ENCODE peak calls at places on chromosomes 2 and 18, in nine cellular contexts. Z, R, L, S, D, J, P, M and X are unnamed samples. For H3K4me1, the result is how much of the 10 kb centered on the place peaks cover.

GRCh38 chr2:225275443-225275842 is 124.1 kb upstream of the NYAP2 start:
- DNase-seq in Z (no peak), D (no peak), J (no peak), M (no peak), R (no peak), S (no peak), L (no peak), P (no peak), X (no peak)

GRCh38 chr2:119066272-119066804 is 92.2 kb downstream of the C1QL2 start:
- DNase-seq in D (no peak), P (no peak), Z (no peak), S (no peak), R (no peak), J (no peak), M (no peak), L (no peak), X (no peak)

GRCh38 chr18:51279367-51279984 is 82.0 kb upstream of the MEX3C start:
- DNase-seq in S (no peak), L (no peak), M (no peak), R (no peak), P (no peak), Z (no peak), D (no peak), J (no peak), X (no peak)

GRCh38 chr18:45958730-45959129 is 8.4 kb downstream of the EPG5 start:
- DNase-seq in M (no peak), D (no peak), P (no peak), R (no peak), S (no peak), L (no peak), J (no peak), Z (no peak), X (no peak)

GRCh38 chr2:154484338-154485099 is 214.0 kb upstream of the KCNJ3 start:
- DNase-seq in Z (no peak), L (no peak), J (no peak), M (no peak), P (no peak), R (no peak), S (no peak), D (no peak), X (no peak)

GRCh38 chr2:180776924-180777323 is 203.5 kb upstream of the UBE2E3 start:
- DNase-seq in J (no peak), M (no peak), L (no peak), S (no peak), R (no peak), D (no peak), Z (no peak), P (no peak), X (no peak)

GRCh38 chr18:48670751-48671560 is 132.1 kb downstream of the CTIF start:
- DNase-seq in L (no peak), S (no peak), R (no peak), P (peak), J (no peak), M (no peak), D (no peak), Z (no peak), X (no peak)

GRCh38 chr2:240428245-240428644 is 7.2 kb upstream of the GPC1 start:
- DNase-seq in R (no peak), S (no peak), P (no peak), L (peak), J (no peak), M (no peak), Z (no peak), D (no peak), X (no peak)

GRCh38 chr18:22086973-22087372 is 82.4 kb upstream of the GATA6 start:
- DNase-seq in M (no peak), R (no peak), D (no peak), J (no peak), P (no peak), S (no peak), Z (no peak), L (no peak), X (no peak)

GRCh38 chr18:58671122-58671940 is at the start of gene MALT1:
- DNase-seq in S (peak), M (peak), D (peak), J (peak), R (peak), P (peak), Z (peak), L (peak), X (peak)

GRCh38 chr2:44638649-44639048 is 276.9 kb downstream of the CAMKMT start:
- DNase-seq in M (no peak), P (no peak), S (no peak), R (peak), L (no peak), J (no peak), D (no peak), Z (no peak), X (peak)

GRCh38 chr2:71566271-71566858 is 113.0 kb downstream of the DYSF start:
- DNase-seq in J (no peak), R (no peak), S (no peak), D (no peak), L (peak), Z (no peak), P (no peak), M (no peak), X (no peak)

GRCh38 chr2:32064021-32064678 is 794 bp downstream of the SPAST start:
- DNase-seq in D (peak), J (no peak), P (no peak), S (peak), L (no peak), Z (no peak), R (no peak), M (no peak), X (no peak)

GRCh38 chr2:120224256-120224655 is 1.1 kb upstream of the TMEM185B start:
- DNase-seq in Z (no peak), D (no peak), J (no peak), M (no peak), L (peak), S (no peak), P (peak), R (no peak), X (no peak)

GRCh38 chr2:217858519-217859466 is 144.0 kb downstream of the TNS1 start:
- DNase-seq in Z (peak), S (peak), R (peak), M (peak), P (peak), J (peak), D (no peak), L (peak), X (peak)

GRCh38 chr2:216533504-216534068 is 34.9 kb downstream of the RPL37A start:
- DNase-seq in Z (peak), P (no peak), J (no peak), S (no peak), R (no peak), M (no peak), D (no peak), L (no peak), X (no peak)

GRCh38 chr2:51920509-51920908 is 888.6 kb upstream of the NRXN1 start:
- DNase-seq in J (no peak), R (no peak), M (no peak), D (no peak), S (no peak), P (no peak), Z (no peak), L (no peak), X (no peak)

GRCh38 chr2:235852528-235852920 is 315.7 kb downstream of the GBX2 start:
- DNase-seq in S (no peak), R (no peak), D (no peak), L (no peak), J (no peak), Z (no peak), P (no peak), M (no peak), X (no peak)

GRCh38 chr2:20584637-20585321 is 66.1 kb downstream of the HS1BP3 start:
- DNase-seq in J (no peak), L (peak), P (peak), Z (peak), M (no peak), S (peak), R (peak), D (no peak), X (no peak)

GRCh38 chr2:176158855-176159677 is 2.0 kb downstream of the HOXD3 start:
- DNase-seq in Z (no peak), L (peak), J (no peak), D (no peak), R (no peak), S (no peak), P (no peak), M (no peak), X (no peak)

GRCh38 chr2:81077396-81077795 is 772.8 kb upstream of the LRRTM1 start:
- DNase-seq in M (no peak), R (no peak), J (no peak), L (no peak), S (no peak), D (no peak), Z (no peak), P (no peak), X (no peak)

GRCh38 chr2:112165296-112165695 is 27.1 kb downstream of the FBLN7 start:
- DNase-seq in L (no peak), J (no peak), Z (no peak), D (no peak), M (no peak), R (no peak), P (peak), S (no peak), X (no peak)
- H3K4me1 ChIP-seq in L (under half), J (under half), Z (under half), D (under half), M (under half), R (under half), P (under half), S (under half), X (under half)

DNA sequence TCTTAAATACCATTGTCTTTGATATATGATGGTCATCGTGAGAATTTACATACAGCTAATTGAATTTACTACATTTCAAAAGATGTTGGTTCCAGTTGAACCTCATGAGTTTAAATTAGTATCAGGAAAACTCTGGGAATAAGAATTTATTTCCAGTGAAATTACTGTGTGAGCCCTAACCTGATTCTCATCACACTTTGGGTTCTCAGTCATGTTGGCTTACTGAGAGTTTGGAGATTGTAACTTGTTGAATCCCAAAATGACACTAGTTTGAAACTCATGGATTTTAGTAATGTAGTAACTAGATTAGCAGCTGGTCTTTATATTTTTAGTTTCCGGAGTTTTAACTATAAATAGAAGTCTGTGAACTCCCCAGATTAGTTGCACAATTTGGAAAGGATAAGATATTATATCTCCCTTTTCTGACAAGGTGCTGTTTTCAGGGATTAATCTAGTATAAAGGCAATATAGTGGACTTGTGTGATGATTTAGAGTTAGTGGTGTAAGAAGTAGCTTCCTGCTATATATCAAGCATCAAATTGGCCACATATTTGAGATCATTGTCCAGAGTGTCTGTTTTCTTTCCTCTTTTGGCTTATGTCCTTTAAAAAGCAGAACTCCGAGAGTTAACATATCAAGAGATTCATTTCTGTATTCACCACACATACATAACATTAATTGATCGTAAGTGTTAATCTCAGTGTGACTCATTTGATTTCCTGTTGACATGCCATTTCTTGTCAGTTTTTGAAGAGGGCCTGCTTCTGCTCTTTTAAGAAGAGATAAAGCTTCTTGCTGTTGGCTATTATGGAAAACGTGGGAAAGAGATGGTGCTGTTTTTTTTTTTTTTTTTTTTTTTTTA is 15.7 kb downstream of the NDUFV2 start:
- DNase-seq in D (no peak), L (no peak), J (no peak), R (no peak), M (no peak), Z (no peak), S (peak), P (no peak), X (no peak)
- H3K4me3 ChIP-seq in D (peak), L (no peak), J (no peak), R (no peak), M (peak), Z (no peak), S (no peak), P (peak), X (peak)

DNA sequence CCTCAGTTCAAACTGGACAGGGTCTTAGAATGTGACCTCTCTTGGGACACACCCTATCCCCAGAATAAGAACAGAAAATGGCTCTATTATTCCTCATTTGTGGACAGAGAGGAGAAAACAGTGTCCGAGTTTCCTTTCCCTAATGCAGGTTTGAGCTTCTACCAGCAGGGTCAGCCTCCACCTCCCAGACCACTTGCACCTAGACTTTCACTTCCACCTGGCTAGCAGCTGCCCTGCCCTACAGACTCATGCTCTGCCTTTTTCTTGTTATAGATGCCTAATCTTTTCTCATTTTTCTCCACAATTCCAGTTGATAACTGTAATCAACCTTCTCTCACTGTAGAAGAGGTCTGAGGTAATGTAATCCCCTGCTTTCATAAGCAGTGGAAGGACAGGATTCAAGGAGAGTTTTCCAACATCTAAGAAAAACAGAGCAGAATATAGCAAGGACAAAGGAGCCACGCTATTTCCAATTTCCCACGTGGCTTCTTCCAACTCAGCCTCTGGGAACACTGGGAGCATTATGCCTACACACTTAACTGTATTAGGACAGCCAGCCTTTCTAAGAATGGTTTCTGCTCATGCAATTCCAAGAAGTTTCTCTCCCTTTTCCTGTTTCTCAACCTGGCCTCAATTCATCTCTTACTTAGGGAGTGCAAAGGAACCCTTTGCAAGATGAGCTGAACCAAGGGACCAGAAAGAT is 239.8 kb downstream of the BCL11A start:
- DNase-seq in S (no peak), P (no peak), D (no peak), L (no peak), J (no peak), Z (no peak), M (no peak), R (no peak), X (no peak)
- TF ChIP-seq CTCF in S (no peak), P (no peak), D (no peak), L (no peak), J (no peak), Z (no peak), M (no peak), R (no peak), X (no peak)

GRCh38 chr2:43420310-43420903 is 175.4 kb downstream of the THADA start:
- DNase-seq in R (no peak), S (no peak), M (no peak), J (no peak), P (no peak), Z (no peak), D (no peak), L (no peak), X (no peak)
- H3K4me1 ChIP-seq in R (under half), S (under half), M (under half), J (under half), P (under half), Z (under half), D (under half), L (under half), X (half or more)

GRCh38 chr18:10453261-10453884 is 1.1 kb upstream of the APCDD1 start:
- DNase-seq in P (no peak), M (peak), S (no peak), J (no peak), Z (no peak), R (no peak), D (no peak), L (no peak), X (no peak)
- H3K4me3 ChIP-seq in P (peak), M (peak), S (no peak), J (no peak), Z (no peak), R (peak), D (no peak), L (no peak), X (peak)

GRCh38 chr2:222609391-222609790 is 46.5 kb downstream of the FARSB start:
- DNase-seq in D (no peak), M (no peak), Z (no peak), P (no peak), L (peak), J (no peak), R (no peak), S (no peak), X (no peak)

GRCh38 chr2:222611684-222612083 is 44.2 kb downstream of the FARSB start:
- DNase-seq in D (no peak), R (peak), M (no peak), S (no peak), J (no peak), L (no peak), P (no peak), Z (no peak), X (no peak)

GRCh38 chr2:222613715-222614331 is 42.1 kb downstream of the FARSB start:
- DNase-seq in P (no peak), S (peak), L (peak), M (no peak), D (no peak), Z (no peak), R (no peak), J (no peak), X (no peak)

GRCh38 chr2:222608081-222608480 is 47.8 kb downstream of the FARSB start:
- DNase-seq in P (no peak), M (no peak), R (no peak), S (no peak), D (no peak), Z (no peak), L (no peak), J (no peak), X (no peak)

DNA sequence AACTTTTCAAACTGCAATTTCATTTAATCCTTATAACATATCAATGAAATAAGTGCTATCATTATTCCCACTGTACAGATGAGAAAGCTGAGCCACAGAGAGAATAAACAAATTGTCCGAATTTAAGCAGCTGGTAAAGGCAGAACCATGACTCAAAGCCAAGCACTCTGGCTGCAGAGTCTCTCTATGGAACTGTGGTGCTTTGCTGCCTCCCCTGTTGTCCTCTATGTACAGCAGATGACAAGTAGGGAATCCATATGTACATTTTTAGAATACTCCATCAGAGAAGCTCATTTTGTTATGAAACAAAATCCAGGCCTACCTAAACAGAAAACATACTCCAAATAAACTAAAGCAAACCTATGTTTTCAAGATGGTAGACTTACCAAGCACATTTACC is 45.1 kb downstream of the FARSB start:
- DNase-seq in D (no peak), S (no peak), P (no peak), M (no peak), J (no peak), R (no peak), L (peak), Z (no peak), X (no peak)
- TF ChIP-seq CTCF in D (no peak), S (no peak), P (no peak), M (no peak), J (no peak), R (no peak), L (no peak), Z (no peak), X (no peak)

GRCh38 chr2:143686585-143687164 is 557.5 kb downstream of the ARHGAP15 start:
- DNase-seq in R (no peak), L (peak), J (no peak), S (peak), Z (no peak), M (peak), D (no peak), P (no peak), X (no peak)

GRCh38 chr2:143688248-143688647 is 559.0 kb downstream of the ARHGAP15 start:
- DNase-seq in L (no peak), J (no peak), M (no peak), Z (no peak), R (no peak), P (no peak), S (no peak), D (no peak), X (no peak)

GRCh38 chr2:143690204-143690603 is 561.0 kb downstream of the ARHGAP15 start:
- DNase-seq in M (no peak), R (no peak), L (no peak), S (no peak), Z (no peak), J (no peak), P (no peak), D (no peak), X (no peak)

GRCh38 chr2:143691136-143691535 is 561.9 kb downstream of the ARHGAP15 start:
- DNase-seq in P (no peak), S (no peak), M (no peak), J (no peak), L (no peak), Z (no peak), D (no peak), R (no peak), X (no peak)

GRCh38 chr2:143688815-143689214 is 559.6 kb downstream of the ARHGAP15 start:
- DNase-seq in P (no peak), Z (no peak), R (no peak), L (no peak), M (no peak), S (no peak), D (no peak), J (no peak), X (no peak)
- H3K4me1 ChIP-seq in P (under half), Z (under half), R (under half), L (under half), M (under half), S (under half), D (under half), J (under half), X (under half)